ENCODE peak calls at places on chromosome 21, in ten cellular contexts. V is HCT116, R is cardiac muscle cell, K is ascending aorta, O is RWPE1, D is tibial artery, W is H1, F is psoas muscle, I is gastrocnemius medialis, S is OCI-LY7. Q is an unnamed sample.

GRCh38 chr21:35041122-35041521 is 8.0 kb downstream of the RUNX1 start:
- DNase-seq in V (no peak), R (no peak), K (no peak), O (no peak), D (no peak), W (no peak), F (no peak), I (no peak), S (no peak), Q (no peak)

GRCh38 chr21:33373451-33373850 is 29.8 kb upstream of the IFNGR2 start:
- DNase-seq in V (no peak), R (no peak), K (no peak), O (no peak), D (peak), W (no peak), F (no peak), I (no peak), S (no peak), Q (no peak)

GRCh38 chr21:35652196-35652595 is 408.1 kb downstream of the SETD4 start:
- DNase-seq in V (no peak), R (no peak), K (no peak), O (no peak), D (no peak), W (no peak), F (no peak), I (no peak), S (no peak), Q (no peak)

GRCh38 chr21:33985117-33986050 is 69.8 kb upstream of the ATP5PO start:
- DNase-seq in V (no peak), R (no peak), K (no peak), O (no peak), D (no peak), W (no peak), F (no peak), I (no peak), S (no peak), Q (no peak)

GRCh38 chr21:33608559-33608958 is 20.1 kb upstream of the DONSON start:
- DNase-seq in V (no peak), R (peak), K (no peak), O (no peak), D (no peak), W (no peak), F (no peak), I (no peak), S (no peak), Q (no peak)

GRCh38 chr21:34593423-34593822 is 21.5 kb downstream of the RCAN1 start:
- DNase-seq in V (no peak), R (no peak), K (no peak), O (no peak), D (no peak), W (no peak), F (no peak), I (no peak), S (no peak), Q (no peak)

GRCh38 chr21:16569679-16570078 is 839.9 kb downstream of the USP25 start:
- DNase-seq in V (no peak), R (no peak), K (no peak), O (no peak), D (no peak), W (no peak), F (no peak), I (no peak), S (no peak), Q (no peak)

GRCh38 chr21:33025471-33026298 is at the start of gene OLIG2:
- DNase-seq in V (no peak), R (no peak), K (no peak), O (no peak), D (no peak), W (peak), F (no peak), I (no peak), S (no peak), Q (no peak)

GRCh38 chr21:34004013-34004938 is 69.1 kb upstream of the MRPS6 start:
- DNase-seq in V (no peak), R (no peak), K (no peak), O (no peak), D (no peak), W (no peak), F (no peak), I (no peak), S (no peak), Q (no peak)

GRCh38 chr21:42324896-42325295 is 9.7 kb upstream of the TFF3 start:
- DNase-seq in V (no peak), R (no peak), K (no peak), O (no peak), D (no peak), W (no peak), F (no peak), I (no peak), S (no peak), Q (no peak)

GRCh38 chr21:15057290-15057689 is 7.5 kb downstream of the NRIP1 start:
- DNase-seq in V (no peak), R (no peak), K (no peak), O (no peak), D (no peak), W (no peak), F (no peak), I (no peak), S (no peak), Q (no peak)

GRCh38 chr21:25664462-25665070 is 25.5 kb downstream of the JAM2 start:
- DNase-seq in V (no peak), R (no peak), K (no peak), O (no peak), D (no peak), W (no peak), F (no peak), I (no peak), S (no peak), Q (no peak)

GRCh38 chr21:33212159-33212851 is 17.4 kb upstream of the IFNAR2 start:
- DNase-seq in V (no peak), R (peak), K (no peak), O (no peak), D (no peak), W (no peak), F (no peak), I (no peak), S (peak), Q (no peak)

GRCh38 chr21:42423197-42423675 is 19.5 kb downstream of the UBASH3A start:
- DNase-seq in V (no peak), R (no peak), K (no peak), O (no peak), D (no peak), W (no peak), F (no peak), I (no peak), S (no peak), Q (no peak)

GRCh38 chr21:38622081-38622826 is 124.0 kb upstream of the ERG start:
- DNase-seq in V (no peak), R (no peak), K (no peak), O (no peak), D (no peak), W (no peak), F (no peak), I (no peak), S (no peak), Q (no peak)

GRCh38 chr21:38623552-38623951 is 125.3 kb upstream of the ERG start:
- DNase-seq in V (no peak), R (no peak), K (no peak), O (no peak), D (no peak), W (no peak), F (no peak), I (no peak), S (no peak), Q (no peak)

GRCh38 chr21:38619865-38620513 is 121.7 kb upstream of the ERG start:
- DNase-seq in V (no peak), R (peak), K (no peak), O (no peak), D (peak), W (no peak), F (peak), I (no peak), S (no peak), Q (peak)

GRCh38 chr21:38622827-38623209 is 124.5 kb upstream of the ERG start:
- DNase-seq in V (no peak), R (no peak), K (no peak), O (no peak), D (no peak), W (no peak), F (no peak), I (no peak), S (no peak), Q (no peak)

DNA sequence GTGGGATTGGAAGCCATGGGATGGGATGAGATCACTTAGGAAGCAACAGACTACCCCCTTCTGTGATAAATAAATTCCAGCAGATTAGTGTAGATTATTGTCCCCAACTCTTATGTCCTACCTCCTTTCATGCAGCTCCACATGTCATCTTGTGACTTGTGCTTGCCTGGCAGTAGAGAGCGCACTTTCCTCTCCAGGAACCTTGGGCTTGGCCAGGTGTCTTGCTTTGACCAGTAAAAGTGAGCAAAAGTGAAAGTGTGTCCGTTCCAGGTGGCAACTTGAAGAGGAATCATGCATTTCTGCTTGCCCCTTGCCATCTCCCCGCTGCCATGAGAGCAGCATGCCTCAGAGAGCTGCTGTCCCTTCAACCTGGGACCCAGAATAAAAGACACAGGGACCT is 122.9 kb upstream of the ERG start:
- DNase-seq in V (no peak), R (no peak), K (no peak), O (no peak), D (no peak), W (no peak), F (no peak), I (no peak), S (peak), Q (no peak)
- TF ChIP-seq CTCF in V (peak), R (no peak), K (no peak), O (no peak), D (no peak), W (no peak), F (no peak), I (no peak), S (peak), Q (no peak)

GRCh38 chr21:28215214-28215954 is 777.3 kb downstream of the LTN1 start:
- DNase-seq in V (no peak), R (peak), K (no peak), O (peak), D (no peak), W (no peak), F (no peak), I (peak), S (no peak), Q (no peak)
- H3K27ac ChIP-seq in V (no peak), R (no peak), K (peak), O (no peak), D (peak), W (no peak), F (peak), I (peak), S (no peak), Q (peak)

DNA sequence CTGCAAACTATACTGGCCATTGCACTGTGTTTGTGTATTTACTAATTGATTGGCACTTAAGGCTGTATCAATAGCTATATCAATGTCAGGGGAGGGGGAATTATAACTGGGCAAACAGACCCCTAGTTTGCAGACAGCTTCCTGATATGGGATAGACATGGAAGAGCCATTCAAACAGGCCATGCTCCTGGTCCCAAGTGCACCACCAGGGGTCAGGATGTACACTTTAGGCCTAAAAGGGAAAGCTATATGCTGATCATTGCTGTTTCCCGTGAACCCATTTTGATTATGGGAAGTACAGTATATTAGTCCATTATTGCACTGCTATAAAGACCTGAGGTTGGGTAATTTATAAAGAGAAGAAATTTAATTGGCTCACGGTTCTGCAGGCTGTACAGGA is 125.0 kb upstream of the BACE2 start:
- DNase-seq in V (no peak), R (no peak), K (no peak), O (no peak), D (no peak), W (no peak), F (no peak), I (no peak), S (peak), Q (no peak)
- TF ChIP-seq CTCF in V (no peak), R (peak), K (no peak), O (no peak), D (no peak), W (peak), F (no peak), I (no peak), S (peak), Q (no peak)

GRCh38 chr21:45542667-45543370 is 579 bp upstream of the SLC19A1 start:
- DNase-seq in V (no peak), R (no peak), K (no peak), O (peak), D (peak), W (no peak), F (no peak), I (no peak), S (no peak), Q (no peak)
- H3K27ac ChIP-seq in V (peak), R (no peak), K (no peak), O (peak), D (peak), W (no peak), F (peak), I (peak), S (no peak), Q (no peak)

GRCh38 chr21:31557956-31558838 is 101.3 kb upstream of the SOD1 start:
- DNase-seq in V (no peak), R (peak), K (no peak), O (peak), D (no peak), W (no peak), F (peak), I (no peak), S (peak), Q (no peak)

GRCh38 chr21:31560479-31560878 is 99.0 kb upstream of the SOD1 start:
- DNase-seq in V (no peak), R (no peak), K (no peak), O (no peak), D (no peak), W (no peak), F (no peak), I (no peak), S (no peak), Q (no peak)

GRCh38 chr21:31559368-31560119 is 99.9 kb upstream of the SOD1 start:
- DNase-seq in V (peak), R (peak), K (peak), O (peak), D (peak), W (peak), F (peak), I (peak), S (peak), Q (peak)

GRCh38 chr21:31557421-31557955 is 102.0 kb upstream of the SOD1 start:
- DNase-seq in V (no peak), R (no peak), K (no peak), O (no peak), D (no peak), W (no peak), F (no peak), I (no peak), S (no peak), Q (no peak)

DNA sequence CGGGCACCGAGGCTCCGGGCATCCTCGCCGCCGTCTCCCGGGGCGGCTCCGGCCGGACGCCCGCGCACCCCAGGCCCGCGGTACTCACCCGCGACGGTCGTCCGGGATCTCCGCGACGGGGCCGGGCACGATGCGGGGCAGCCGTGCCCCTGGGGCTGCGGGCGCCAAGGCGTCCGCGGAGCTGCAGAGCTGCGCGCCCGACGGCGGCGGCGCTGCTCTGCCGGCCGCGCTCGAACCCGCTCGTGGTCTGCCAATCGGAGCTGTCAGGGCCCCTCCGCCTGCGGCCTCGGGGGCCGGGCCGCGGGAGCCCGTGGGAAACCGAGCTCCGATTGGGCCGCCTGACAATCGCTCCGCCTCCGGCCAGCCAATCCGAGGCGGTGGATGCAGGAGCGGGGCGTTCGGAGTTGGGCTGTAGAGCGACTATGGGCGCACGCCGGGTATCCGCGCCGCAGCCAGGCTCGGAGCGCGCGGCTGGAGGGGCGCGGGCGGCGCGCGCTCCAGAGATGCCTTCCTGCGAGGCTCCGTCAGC is 100.6 kb upstream of the SOD1 start:
- DNase-seq in V (peak), R (peak), K (no peak), O (peak), D (no peak), W (peak), F (peak), I (peak), S (peak), Q (no peak)
- TF ChIP-seq CTCF in V (no peak), R (peak), K (no peak), O (peak), D (no peak), W (peak), F (no peak), I (no peak), S (peak), Q (no peak)

GRCh38 chr21:28773036-28773435 is 219.6 kb downstream of the LTN1 start:
- DNase-seq in V (no peak), R (no peak), K (no peak), O (no peak), D (no peak), W (no peak), F (no peak), I (no peak), S (no peak), Q (no peak)
- H3K27ac ChIP-seq in V (no peak), R (peak), K (peak), O (no peak), D (peak), W (no peak), F (no peak), I (no peak), S (no peak), Q (peak)

Q was measured in thoracic aorta.